ENCODE peak calls at places on chromosomes 3 and 15, in six cellular contexts. D is activated CD4-positive, alpha-beta T cell treated with anti-CD3 and anti-CD28 coated beads for 48 hours; K is pancreas; B is fibroblast of mammary gland; H is HEK293T; M is H54. O is an unnamed sample.
A peak's percentile ranks its signal among the peaks of the same experiment; 100 is the strongest.

GRCh38 chr15:84871428-84871985 is 13.0 kb upstream of the SLC28A1 start:
- DNase-seq in D (no peak), K (no peak), B (no peak), H (no peak), M (no peak), O (no peak)

GRCh38 chr3:52742418-52743041 is 28.2 kb downstream of the NEK4 start:
- DNase-seq in D (no peak), K (no peak), B (peak; percentile 49), H (peak; percentile 23), M (peak; percentile 6), O (peak; percentile 38)

GRCh38 chr3:197583371-197583770 is 27.6 kb upstream of the BDH1 start:
- DNase-seq in D (no peak), K (no peak), B (no peak), H (no peak), M (no peak), O (no peak)

GRCh38 chr15:95837605-95838004 is 492.9 kb upstream of the NR2F2 start:
- DNase-seq in D (no peak), K (no peak), B (no peak), H (no peak), M (no peak), O (no peak)

GRCh38 chr15:38705421-38706219 is 141.0 kb upstream of the RASGRP1 start:
- DNase-seq in D (no peak), K (no peak), B (no peak), H (no peak), M (no peak), O (peak; percentile 35)

GRCh38 chr15:89460048-89460447 is 36.3 kb downstream of the RHCG start:
- DNase-seq in D (no peak), K (no peak), B (no peak), H (no peak), M (no peak), O (no peak)

GRCh38 chr3:141840737-141841544 is 35.5 kb upstream of the ATP1B3 start:
- DNase-seq in D (peak; percentile 13), K (no peak), B (peak; percentile 51), H (no peak), M (peak; percentile 30), O (no peak)

GRCh38 chr3:18827664-18828063 is 320.6 kb upstream of the KCNH8 start:
- DNase-seq in D (no peak), K (no peak), B (no peak), H (no peak), M (no peak), O (no peak)

GRCh38 chr15:50135123-50135541 is 16.1 kb upstream of the ATP8B4 start:
- DNase-seq in D (peak; percentile 67), K (no peak), B (peak; percentile 73), H (no peak), M (peak; percentile 3), O (no peak)

GRCh38 chr3:71397046-71397445 is 186.5 kb downstream of the FOXP1 start:
- DNase-seq in D (no peak), K (no peak), B (peak; percentile 49), H (peak; percentile 37), M (no peak), O (peak; percentile 21)

GRCh38 chr3:177410734-177411133 is 213.5 kb upstream of the TBL1XR1 start:
- DNase-seq in D (no peak), K (peak; percentile 68), B (no peak), H (no peak), M (no peak), O (no peak)

GRCh38 chr3:33980252-33980651 is 181.8 kb downstream of the PDCD6IP start:
- DNase-seq in D (no peak), K (no peak), B (peak; percentile 85), H (no peak), M (peak; percentile 13), O (peak; percentile 84)

GRCh38 chr15:66085128-66085527 is 168.4 kb downstream of the MEGF11 start:
- DNase-seq in D (peak; percentile 52), K (no peak), B (no peak), H (no peak), M (no peak), O (no peak)

GRCh38 chr3:137767146-137768020 is 3.3 kb downstream of the SOX14 start:
- DNase-seq in D (peak; percentile 4), K (no peak), B (no peak), H (no peak), M (no peak), O (no peak)

GRCh38 chr3:190076601-190077444 is 43.9 kb downstream of the P3H2 start:
- DNase-seq in D (no peak), K (no peak), B (peak; percentile 96), H (no peak), M (peak; percentile 47), O (peak; percentile 98)

GRCh38 chr3:172698650-172699049 is 12.2 kb downstream of the NCEH1 start:
- DNase-seq in D (no peak), K (no peak), B (no peak), H (no peak), M (no peak), O (no peak)

GRCh38 chr3:181724432-181724740 is 12.7 kb downstream of the SOX2 start:
- DNase-seq in D (no peak), K (no peak), B (no peak), H (no peak), M (no peak), O (no peak)

GRCh38 chr3:133979553-133979952 is 50.2 kb downstream of the SLCO2A1 start:
- DNase-seq in D (no peak), K (no peak), B (no peak), H (no peak), M (no peak), O (no peak)

GRCh38 chr15:67741313-67741712 is 84.0 kb upstream of the SKOR1 start:
- DNase-seq in D (no peak), K (no peak), B (peak; percentile 82), H (no peak), M (no peak), O (no peak)

GRCh38 chr15:42595641-42596240 is 20.3 kb downstream of the STARD9 start:
- DNase-seq in D (no peak), K (no peak), B (peak; percentile 33), H (no peak), M (no peak), O (peak; percentile 48)

GRCh38 chr3:180690061-180690460 is 10.8 kb upstream of the CCDC39 start:
- DNase-seq in D (no peak), K (no peak), B (no peak), H (no peak), M (no peak), O (no peak)